ENCODE peak calls at places on chromosomes 4 and X, in five cellular contexts. T is NCI-H2029; M is left colon; Q is central memory CD4-positive, alpha-beta T cell; I is erythroblast. Y is an unnamed sample.

GRCh38 chr4:118281611-118282442 is 71.0 kb downstream of the PRSS12 start:
- DNase-seq in T (no peak), M (no peak), Q (no peak), I (peak), Y (no peak)

GRCh38 chrX:39397561-39398200 is 596.4 kb downstream of the MID1IP1 start:
- DNase-seq in T (peak), M (no peak), Q (no peak), I (no peak), Y (no peak)

GRCh38 chrX:132877954-132878536 is 80.4 kb downstream of the HS6ST2 start:
- DNase-seq in T (no peak), M (no peak), Q (no peak), I (peak), Y (no peak)

GRCh38 chr4:188246488-188246887 is 107.2 kb downstream of the TRIML1 start:
- DNase-seq in T (no peak), M (no peak), Q (no peak), I (no peak), Y (no peak)

GRCh38 chrX:38941675-38942074 is 140.4 kb downstream of the MID1IP1 start:
- DNase-seq in T (no peak), M (no peak), Q (no peak), I (peak), Y (no peak)

GRCh38 chr4:41140410-41140809 is 73.9 kb downstream of the APBB2 start:
- DNase-seq in T (no peak), M (no peak), Q (no peak), I (no peak), Y (no peak)

GRCh38 chr4:76087007-76087769 is 12.7 kb downstream of the ART3 start:
- DNase-seq in T (peak), M (peak), Q (no peak), I (peak), Y (peak)

GRCh38 chr4:147704846-147705245 is 20.9 kb upstream of the PRMT9 start:
- DNase-seq in T (no peak), M (no peak), Q (no peak), I (no peak), Y (no peak)

GRCh38 chrX:112738347-112739033 is 58.8 kb upstream of the LHFPL1 start:
- DNase-seq in T (no peak), M (no peak), Q (no peak), I (no peak), Y (no peak)

GRCh38 chr4:159278399-159278798 is 175.5 kb downstream of the RAPGEF2 start:
- DNase-seq in T (no peak), M (no peak), Q (no peak), I (no peak), Y (no peak)

GRCh38 chr4:37188100-37188499 is 56.4 kb upstream of the NWD2 start:
- DNase-seq in T (no peak), M (no peak), Q (no peak), I (peak), Y (no peak)

GRCh38 chrX:104432321-104432720 is 133.7 kb upstream of the IL1RAPL2 start:
- DNase-seq in T (no peak), M (peak), Q (no peak), I (no peak), Y (no peak)

GRCh38 chr4:91427171-91427570 is 876.6 kb upstream of the GRID2 start:
- DNase-seq in T (no peak), M (no peak), Q (no peak), I (no peak), Y (no peak)

GRCh38 chrX:149837167-149837566 is 43.8 kb upstream of the MAGEA8 start:
- DNase-seq in T (no peak), M (no peak), Q (no peak), I (no peak), Y (no peak)

GRCh38 chr4:684611-685010 is 4.3 kb downstream of the SLC49A3 start:
- DNase-seq in T (no peak), M (no peak), Q (no peak), I (no peak), Y (no peak)

GRCh38 chr4:152038238-152038637 is 277.4 kb upstream of the GATB start:
- DNase-seq in T (no peak), M (no peak), Q (no peak), I (no peak), Y (no peak)

GRCh38 chrX:15056044-15056443 is 182.8 kb downstream of the MOSPD2 start:
- DNase-seq in T (no peak), M (no peak), Q (no peak), I (no peak), Y (no peak)

GRCh38 chrX:150482537-150483217 is 85.7 kb upstream of the MTM1 start:
- DNase-seq in T (no peak), M (no peak), Q (no peak), I (peak), Y (no peak)

GRCh38 chr4:38791005-38791404 is 8.2 kb upstream of the TLR10 start:
- DNase-seq in T (no peak), M (no peak), Q (no peak), I (no peak), Y (no peak)

GRCh38 chrX:110412971-110413726 is 54.5 kb downstream of the RTL9 start:
- DNase-seq in T (peak), M (peak), Q (peak), I (peak), Y (peak)

GRCh38 chr4:38313175-38313574 is 350.8 kb upstream of the KLF3 start:
- DNase-seq in T (peak), M (peak), Q (no peak), I (no peak), Y (no peak)

GRCh38 chr4:154741877-154742851 is 1.6 kb upstream of the LRAT start:
- DNase-seq in T (no peak), M (no peak), Q (no peak), I (peak), Y (no peak)

GRCh38 chrX:51614353-51614752 is 4.4 kb downstream of the CENPVL3 start:
- DNase-seq in T (no peak), M (no peak), Q (no peak), I (peak), Y (peak)

Y was measured in Jurkat, Clone E6-1.